ENCODE peak calls at places on chromosomes 6 and 20, in nine cellular contexts. Z is GM23338; D is neural progenitor cell; M is tibial nerve; L is fibroblast of lung; P is brain microvascular endothelial cell; T is heart left ventricle; U is keratinocyte; E is CD8-positive, alpha-beta T cell. R is an unnamed sample. For H3K36me3, the result is how much of the 10 kb centered on the place peaks cover.

GRCh38 chr20:4064118-4064962 is 49.0 kb upstream of the RNF24 start:
- DNase-seq in L (peak), U (no peak), E (no peak), T (peak), P (peak), D (peak), M (peak), Z (peak), R (no peak)

GRCh38 chr20:16533493-16533892 is 39.8 kb downstream of the KIF16B start:
- DNase-seq in L (no peak), D (no peak), P (no peak), U (no peak), M (no peak), T (no peak), Z (no peak), E (no peak), R (no peak)

GRCh38 chr20:4234128-4234527 is 218.8 kb upstream of the RNF24 start:
- DNase-seq in L (peak), T (no peak), D (no peak), U (no peak), P (peak), M (no peak), E (no peak), Z (no peak), R (no peak)

GRCh38 chr6:56957856-56958255 is 2.9 kb downstream of the BEND6 start:
- DNase-seq in U (no peak), D (no peak), Z (no peak), M (no peak), E (no peak), T (no peak), L (no peak), P (no peak), R (no peak)

GRCh38 chr20:52192296-52193007 is 873 bp upstream of the ZFP64 start:
- DNase-seq in T (peak), Z (no peak), M (no peak), P (no peak), U (no peak), E (no peak), D (peak), L (no peak), R (no peak)

GRCh38 chr6:160973856-160974255 is 17.7 kb upstream of the MAP3K4 start:
- DNase-seq in Z (no peak), D (no peak), T (no peak), L (peak), U (no peak), M (no peak), P (peak), E (no peak), R (no peak)

GRCh38 chr6:36296240-36296639 is 26.4 kb downstream of the PNPLA1 start:
- DNase-seq in M (no peak), E (no peak), Z (no peak), D (no peak), U (no peak), T (no peak), L (peak), P (no peak), R (no peak)

GRCh38 chr6:4973972-4974885 is 29.6 kb downstream of the RPP40 start:
- DNase-seq in L (peak), E (no peak), T (no peak), M (peak), P (peak), Z (peak), U (no peak), D (peak), R (no peak)

DNA sequence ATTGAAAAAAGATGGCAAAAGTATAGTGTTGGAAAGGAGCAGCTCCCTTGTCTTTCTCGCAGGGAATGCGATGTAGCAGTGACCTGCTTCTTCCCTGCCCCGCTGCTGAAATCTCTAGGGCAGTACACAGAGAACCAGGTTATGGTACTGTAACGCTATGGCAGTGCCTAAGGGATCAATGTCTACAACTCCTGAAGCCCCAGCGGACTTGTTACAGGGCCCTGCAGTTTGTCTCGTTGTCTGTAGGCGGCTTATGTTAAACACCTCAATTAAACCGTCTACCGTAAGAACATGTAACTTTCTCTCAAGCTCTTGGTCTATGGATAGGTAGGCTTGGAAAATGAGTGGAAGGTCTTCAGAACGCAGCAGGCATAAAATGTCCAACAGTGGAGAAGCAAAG is 44.8 kb upstream of the SLC17A4 start:
- DNase-seq in L (no peak), Z (peak), E (no peak), M (no peak), T (no peak), P (no peak), U (no peak), D (no peak), R (no peak)
- H3K4me3 ChIP-seq in L (no peak), Z (no peak), E (no peak), M (no peak), T (no peak), P (no peak), U (no peak), D (no peak), R (no peak)

GRCh38 chr20:235891-236290 is 8.8 kb downstream of the DEFB129 start:
- DNase-seq in E (no peak), D (peak), U (no peak), T (no peak), M (no peak), P (no peak), Z (no peak), L (peak), R (no peak)
- TF ChIP-seq CTCF in E (no peak), D (peak), U (peak), T (peak), M (no peak), P (peak), Z (peak), L (no peak), R (no peak)

GRCh38 chr20:49074521-49074920 is 28.4 kb downstream of the CSE1L start:
- DNase-seq in M (no peak), E (no peak), U (no peak), Z (no peak), P (no peak), T (no peak), L (no peak), D (no peak), R (no peak)

DNA sequence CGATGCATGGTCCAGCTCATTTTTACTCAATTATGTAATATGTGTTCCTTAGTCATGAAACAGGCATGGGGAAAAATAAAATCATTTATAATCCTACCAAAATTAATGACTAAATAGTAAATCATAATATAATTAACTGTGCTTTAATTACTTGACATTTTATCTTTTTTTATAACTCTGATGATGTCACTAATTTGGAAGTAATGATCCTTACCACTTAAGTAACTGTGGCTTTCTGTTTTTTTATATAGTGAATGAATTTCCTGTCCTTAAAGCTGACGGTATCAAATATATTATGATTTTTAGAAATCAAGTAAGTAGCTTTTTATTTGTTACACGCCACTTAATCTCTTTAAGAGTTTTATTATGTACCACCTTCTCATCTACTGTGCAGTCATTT is 32.2 kb downstream of the CSE1L start:
- DNase-seq in Z (no peak), T (no peak), E (no peak), P (no peak), D (no peak), L (no peak), U (no peak), M (no peak), R (no peak)
- H3K36me3 ChIP-seq in Z (half or more), T (under half), E (under half), P (under half), D (under half), L (under half), U (under half), M (half or more), R (under half)

DNA sequence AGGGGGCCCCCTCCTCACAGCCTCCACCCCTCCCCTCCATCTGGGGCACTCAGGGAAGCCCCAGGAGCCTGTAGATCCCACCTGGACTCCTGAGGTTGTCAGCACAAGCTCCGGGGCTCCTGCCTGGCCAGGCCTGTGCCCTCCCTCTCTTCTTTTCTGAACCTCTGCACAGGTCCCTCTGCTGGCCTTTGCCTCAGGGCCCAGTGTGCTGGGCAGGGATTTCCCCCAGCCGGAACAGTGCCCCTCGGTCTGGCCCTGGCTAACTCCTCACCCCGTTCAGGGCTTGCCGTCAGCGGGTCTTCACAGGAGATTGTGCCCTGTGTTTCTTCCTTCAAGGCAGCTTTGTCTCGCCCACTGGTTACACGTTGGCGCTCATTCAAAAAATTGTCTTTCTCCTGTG is 64.9 kb downstream of the SYNDIG1 start:
- DNase-seq in M (no peak), L (no peak), D (no peak), Z (no peak), P (no peak), E (no peak), T (no peak), U (no peak), R (no peak)
- H3K4me3 ChIP-seq in M (no peak), L (no peak), D (no peak), Z (no peak), P (no peak), E (no peak), T (no peak), U (no peak), R (no peak)

GRCh38 chr20:49603209-49603627 is 35.3 kb upstream of the PTGIS start:
- DNase-seq in P (peak), L (peak), D (peak), T (no peak), E (no peak), U (no peak), Z (peak), M (no peak), R (no peak)
- TF ChIP-seq CTCF in P (peak), L (peak), D (peak), T (peak), E (no peak), U (no peak), Z (peak), M (no peak), R (peak)

GRCh38 chr6:149948011-149948410 is 6.2 kb downstream of the ULBP2 start:
- DNase-seq in T (no peak), M (no peak), E (no peak), L (no peak), U (no peak), Z (no peak), P (no peak), D (no peak), R (no peak)

GRCh38 chr6:149948616-149949015 is 6.8 kb downstream of the ULBP2 start:
- DNase-seq in U (no peak), E (no peak), T (no peak), P (no peak), D (no peak), Z (no peak), M (no peak), L (no peak), R (no peak)

GRCh38 chr6:149951626-149952025 is 9.8 kb downstream of the ULBP2 start:
- DNase-seq in M (no peak), T (no peak), L (no peak), E (no peak), P (no peak), Z (no peak), D (no peak), U (no peak), R (no peak)

GRCh38 chr6:149950423-149950822 is 8.6 kb downstream of the ULBP2 start:
- DNase-seq in D (no peak), M (no peak), L (no peak), Z (no peak), U (no peak), P (no peak), E (no peak), T (no peak), R (no peak)

GRCh38 chr6:149951096-149951495 is 9.3 kb downstream of the ULBP2 start:
- DNase-seq in L (no peak), D (no peak), Z (no peak), T (no peak), P (no peak), E (no peak), U (no peak), M (no peak), R (no peak)
- H3K36me3 ChIP-seq in L (under half), D (under half), Z (under half), T (under half), P (under half), E (under half), U (under half), M (under half), R (under half)

GRCh38 chr6:33019358-33019757 is 10.0 kb upstream of the HLA-DOA start:
- DNase-seq in U (no peak), D (no peak), E (no peak), L (no peak), T (no peak), P (no peak), Z (no peak), M (no peak), R (no peak)

GRCh38 chr6:33018904-33019303 is 9.5 kb upstream of the HLA-DOA start:
- DNase-seq in T (peak), Z (peak), P (peak), E (peak), M (peak), U (no peak), L (no peak), D (no peak), R (no peak)

GRCh38 chr6:33017024-33017423 is 7.6 kb upstream of the HLA-DOA start:
- DNase-seq in L (no peak), Z (no peak), P (no peak), E (no peak), T (no peak), M (no peak), U (no peak), D (no peak), R (no peak)

GRCh38 chr6:33017694-33018353 is 8.4 kb upstream of the HLA-DOA start:
- DNase-seq in U (no peak), L (no peak), T (no peak), E (no peak), Z (no peak), D (no peak), M (no peak), P (no peak), R (no peak)

GRCh38 chr6:33018418-33018817 is 9.0 kb upstream of the HLA-DOA start:
- DNase-seq in M (no peak), E (no peak), T (no peak), P (no peak), L (no peak), Z (no peak), D (no peak), U (no peak), R (no peak)
- H3K4me3 ChIP-seq in M (no peak), E (no peak), T (peak), P (no peak), L (no peak), Z (no peak), D (no peak), U (no peak), R (no peak)

DNA sequence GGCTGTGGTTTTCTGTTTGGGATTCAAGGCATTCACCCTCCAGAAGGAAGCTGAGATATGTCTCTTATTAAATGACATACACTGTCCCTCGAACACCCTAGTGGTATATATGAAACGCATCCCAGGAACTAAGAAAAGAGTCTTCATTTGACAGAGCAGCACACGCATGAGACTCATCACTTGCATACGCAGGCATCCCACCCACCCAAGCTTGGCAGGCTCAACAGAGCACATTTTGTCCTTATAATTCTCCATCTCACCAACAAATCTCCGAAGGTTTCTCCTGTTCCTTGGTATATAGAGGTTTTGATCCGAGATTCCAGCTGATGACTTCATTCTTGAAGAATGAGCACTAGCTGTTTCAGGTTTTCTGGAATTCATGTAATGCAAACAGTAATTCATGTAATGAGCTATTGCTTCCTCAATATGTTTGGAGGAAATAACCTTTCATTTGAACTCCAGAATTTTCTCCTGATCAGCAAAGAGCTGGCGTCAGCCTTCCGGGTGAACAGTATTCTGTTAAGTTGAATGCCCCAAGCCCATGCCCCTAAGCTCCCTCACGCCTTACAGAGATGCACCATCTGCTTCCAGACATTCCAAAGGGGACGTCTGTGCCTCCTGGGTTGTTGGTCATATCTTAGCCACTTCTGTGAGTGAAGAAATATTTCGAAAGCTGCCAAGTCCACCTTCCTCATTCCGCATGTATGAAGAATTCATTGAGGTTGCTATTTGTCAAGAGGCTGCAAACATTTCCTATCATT is 66.0 kb upstream of the CDH4 start:
- DNase-seq in M (no peak), U (peak), P (peak), D (no peak), L (peak), Z (no peak), E (no peak), T (no peak), R (peak)
- TF ChIP-seq CTCF in M (no peak), U (no peak), P (peak), D (no peak), L (no peak), Z (no peak), E (no peak), T (no peak), R (no peak)

DNA sequence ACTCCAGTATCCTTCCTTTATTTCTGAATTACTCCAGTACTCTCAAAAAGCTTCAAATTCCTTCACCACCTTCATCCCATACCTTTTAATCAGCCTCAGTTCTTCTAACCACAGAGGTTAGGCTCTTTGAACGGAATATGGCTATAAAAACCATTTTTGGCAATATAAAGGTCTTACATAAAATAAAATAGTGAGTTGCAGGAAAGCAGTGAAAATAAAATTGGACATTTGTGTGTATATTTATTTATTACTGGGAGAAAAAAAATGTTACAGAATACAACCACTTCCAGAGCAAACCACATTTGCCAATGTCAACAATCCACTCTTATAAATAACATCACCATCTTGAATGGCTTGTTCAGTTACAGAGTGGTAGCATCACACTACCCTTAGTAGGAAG is 7.7 kb downstream of the HDDC2 start:
- DNase-seq in T (no peak), Z (no peak), U (no peak), L (no peak), P (no peak), E (no peak), M (no peak), D (no peak), R (no peak)
- H3K36me3 ChIP-seq in T (under half), Z (under half), U (under half), L (under half), P (under half), E (under half), M (half or more), D (under half), R (under half)

DNA sequence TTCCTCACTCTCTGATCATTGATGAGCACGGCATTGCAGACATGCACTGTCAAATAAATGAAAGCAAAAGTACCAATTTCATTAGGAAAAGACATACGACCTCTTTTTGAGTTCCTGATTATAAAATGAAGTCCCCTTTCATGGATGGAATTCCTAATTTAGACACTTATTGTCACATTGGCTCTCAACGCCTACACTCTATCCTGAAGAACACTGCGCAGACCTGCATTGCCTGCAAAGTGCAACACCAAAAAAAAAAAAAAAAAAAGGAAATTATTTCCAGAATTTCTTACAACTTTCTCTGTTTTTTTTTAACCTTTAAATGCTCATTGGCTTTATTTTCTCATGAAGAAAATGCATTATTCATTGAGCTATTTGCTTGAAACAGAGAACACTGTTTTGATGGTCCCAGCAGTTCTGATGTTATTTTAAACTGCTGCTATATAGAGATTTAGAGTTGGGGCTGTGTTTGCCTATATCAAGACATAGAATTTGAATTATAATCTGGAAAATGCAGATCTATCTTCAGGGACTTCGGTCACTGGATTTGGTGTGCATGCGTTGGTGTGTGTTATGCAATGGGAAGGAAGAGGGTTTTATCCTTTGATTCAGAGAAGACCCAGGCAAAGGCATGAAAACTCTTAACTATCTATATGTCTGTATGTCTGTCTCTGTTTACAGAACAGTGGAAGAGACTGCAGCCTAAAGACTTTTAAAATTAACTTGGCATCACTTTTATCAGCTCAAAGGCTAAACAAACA is 1.8 kb downstream of the ADGRB3 start:
- DNase-seq in E (no peak), T (no peak), P (no peak), M (no peak), D (no peak), Z (no peak), U (no peak), L (no peak), R (no peak)
- H3K4me3 ChIP-seq in E (no peak), T (peak), P (no peak), M (peak), D (peak), Z (peak), U (no peak), L (no peak), R (no peak)